ENCODE peak calls at places on chromosomes 6 and 20, in five cellular contexts. W is body of pancreas; N is HT1080; S is NCI-H1694; Q is activated CD4-positive, alpha-beta T cell treated with anti-CD3 and anti-CD28 coated beads, Interleukin-2, amount 50 U/mL, for 24 hours. E is an unnamed sample.

GRCh38 chr6:129672883-129673631 is 36.9 kb downstream of the ARHGAP18 start:
- DNase-seq in N (peak; percentile 85), S (no peak), W (no peak), Q (no peak), E (peak; percentile 85)

GRCh38 chr6:155079985-155080452 is 84.9 kb downstream of the TIAM2 start:
- DNase-seq in N (no peak), W (no peak), Q (no peak), S (no peak), E (no peak)

GRCh38 chr20:23601715-23602114 is 4.0 kb downstream of the CST9 start:
- DNase-seq in Q (no peak), N (no peak), W (no peak), S (no peak), E (no peak)

GRCh38 chr6:91031581-91031980 is 444.7 kb upstream of the MAP3K7 start:
- DNase-seq in N (no peak), W (no peak), Q (no peak), S (no peak), E (no peak)

GRCh38 chr6:26157150-26157837 is 70.1 kb downstream of the HFE start:
- DNase-seq in W (peak; percentile 69), N (peak; percentile 99), S (peak; percentile 65), Q (peak; percentile 38), E (no peak)

GRCh38 chr6:35776364-35777215 is at the start of gene CLPSL2:
- DNase-seq in W (peak; percentile 41), Q (no peak), N (no peak), S (no peak), E (no peak)

GRCh38 chr6:125784365-125784764 is 6.4 kb upstream of the NCOA7 start:
- DNase-seq in W (no peak), S (no peak), N (no peak), Q (no peak), E (no peak)

GRCh38 chr20:58973866-58974265 is 7.2 kb upstream of the NELFCD start:
- DNase-seq in Q (no peak), W (no peak), N (no peak), S (no peak), E (no peak)

GRCh38 chr6:12363651-12364381 is 73.7 kb downstream of the EDN1 start:
- DNase-seq in S (no peak), W (peak; percentile 70), Q (no peak), N (no peak), E (no peak)

GRCh38 chr6:37210313-37210898 is 40.5 kb downstream of the PIM1 start:
- DNase-seq in Q (peak; percentile 52), S (peak; percentile 88), W (peak; percentile 84), N (peak; percentile 71), E (peak; percentile 80)

GRCh38 chr6:154613137-154613676 is 102.7 kb upstream of the CNKSR3 start:
- DNase-seq in S (no peak), N (peak; percentile 74), Q (no peak), W (no peak), E (peak; percentile 66)

GRCh38 chr6:67345946-67346345 is 1289.1 kb upstream of the ADGRB3 start:
- DNase-seq in Q (no peak), S (no peak), W (no peak), N (peak; percentile 18), E (peak; percentile 3)

GRCh38 chr6:24064106-24064505 is 61.9 kb upstream of the NRSN1 start:
- DNase-seq in S (peak; percentile 15), W (no peak), Q (no peak), N (peak; percentile 17), E (no peak)

GRCh38 chr6:148599967-148600426 is 146.8 kb upstream of the UST start:
- DNase-seq in N (no peak), Q (no peak), S (no peak), W (no peak), E (no peak)